ENCODE peak calls at places on chromosomes 1 and 21, in seven cellular contexts. W is GM12878, M is K562, C is HCT116, U is SK-N-SH, K is HepG2, D is H1. X is an unnamed sample.

GRCh38 chr21:34889537-34890257 is 159.4 kb downstream of the RUNX1 start:
- DNase-seq in W (no peak), M (peak), C (no peak), U (peak), K (peak), D (no peak), X (peak)

GRCh38 chr1:234149217-234149616 is 224.0 kb upstream of the COA6 start:
- DNase-seq in W (no peak), M (no peak), C (no peak), U (no peak), K (no peak), D (no peak), X (no peak)

GRCh38 chr1:151980287-151981177 is 13.1 kb downstream of the S100A10 start:
- DNase-seq in W (no peak), M (no peak), C (no peak), U (no peak), K (no peak), D (no peak), X (no peak)

GRCh38 chr21:35046880-35047229 is 2.2 kb downstream of the RUNX1 start:
- DNase-seq in W (no peak), M (no peak), C (no peak), U (no peak), K (peak), D (no peak), X (no peak)

GRCh38 chr21:16196521-16197208 is 466.9 kb downstream of the USP25 start:
- DNase-seq in W (no peak), M (no peak), C (no peak), U (no peak), K (no peak), D (no peak), X (no peak)

GRCh38 chr1:171252482-171252881 is 4.2 kb downstream of the FMO1 start:
- DNase-seq in W (peak), M (no peak), C (no peak), U (no peak), K (no peak), D (no peak), X (no peak)

GRCh38 chr1:229339520-229339919 is 3.3 kb downstream of the CCSAP start:
- DNase-seq in W (no peak), M (no peak), C (no peak), U (no peak), K (no peak), D (no peak), X (no peak)

GRCh38 chr1:6224733-6225132 is 11.0 kb downstream of the ICMT start:
- DNase-seq in W (no peak), M (no peak), C (no peak), U (no peak), K (no peak), D (no peak), X (no peak)

GRCh38 chr1:181767001-181767708 is 283.8 kb downstream of the CACNA1E start:
- DNase-seq in W (no peak), M (no peak), C (no peak), U (no peak), K (no peak), D (no peak), X (no peak)

GRCh38 chr1:181768930-181769280 is 285.6 kb downstream of the CACNA1E start:
- DNase-seq in W (no peak), M (no peak), C (no peak), U (no peak), K (no peak), D (no peak), X (no peak)

GRCh38 chr1:181768216-181768929 is 285.1 kb downstream of the CACNA1E start:
- DNase-seq in W (peak), M (no peak), C (no peak), U (no peak), K (no peak), D (no peak), X (no peak)

GRCh38 chr1:181763736-181764135 is 280.4 kb downstream of the CACNA1E start:
- DNase-seq in W (no peak), M (no peak), C (no peak), U (no peak), K (no peak), D (no peak), X (no peak)

GRCh38 chr1:181765627-181766026 is 282.3 kb downstream of the CACNA1E start:
- DNase-seq in W (no peak), M (no peak), C (no peak), U (no peak), K (no peak), D (no peak), X (no peak)
- TF ChIP-seq JUND in W (no peak), M (no peak), C (no peak), U (no peak), K (no peak), D (no peak), X (no peak)

GRCh38 chr1:22121421-22121911 is 21.4 kb downstream of the WNT4 start:
- DNase-seq in W (no peak), M (peak), C (no peak), U (peak), K (no peak), D (no peak), X (no peak)
- TF ChIP-seq JUND in W (no peak), M (peak), C (no peak), U (no peak), K (no peak), D (no peak), X (no peak)

DNA sequence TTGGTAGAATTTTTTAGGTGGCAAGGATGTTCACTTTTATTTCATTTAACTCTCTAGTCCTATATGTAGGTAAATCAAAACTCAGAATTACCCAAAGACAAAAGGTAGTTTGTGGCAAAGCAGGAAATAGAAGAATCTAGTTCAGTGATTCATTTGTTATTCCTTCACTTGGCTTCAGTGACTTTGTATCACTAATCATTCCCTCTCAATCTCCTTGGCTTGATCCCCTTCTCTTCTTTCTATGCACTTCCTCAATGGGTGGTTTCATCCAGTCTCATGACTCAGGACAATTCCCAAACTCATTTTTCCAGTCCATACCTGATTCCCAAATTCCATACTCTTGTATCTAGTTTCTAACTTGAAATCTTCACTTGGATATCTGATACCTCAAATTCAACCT is 64.9 kb downstream of the PRKACB start:
- DNase-seq in W (no peak), M (no peak), C (no peak), U (no peak), K (no peak), D (no peak), X (no peak)
- TF ChIP-seq JUND in W (no peak), M (no peak), C (no peak), U (no peak), K (no peak), D (no peak), X (no peak)

DNA sequence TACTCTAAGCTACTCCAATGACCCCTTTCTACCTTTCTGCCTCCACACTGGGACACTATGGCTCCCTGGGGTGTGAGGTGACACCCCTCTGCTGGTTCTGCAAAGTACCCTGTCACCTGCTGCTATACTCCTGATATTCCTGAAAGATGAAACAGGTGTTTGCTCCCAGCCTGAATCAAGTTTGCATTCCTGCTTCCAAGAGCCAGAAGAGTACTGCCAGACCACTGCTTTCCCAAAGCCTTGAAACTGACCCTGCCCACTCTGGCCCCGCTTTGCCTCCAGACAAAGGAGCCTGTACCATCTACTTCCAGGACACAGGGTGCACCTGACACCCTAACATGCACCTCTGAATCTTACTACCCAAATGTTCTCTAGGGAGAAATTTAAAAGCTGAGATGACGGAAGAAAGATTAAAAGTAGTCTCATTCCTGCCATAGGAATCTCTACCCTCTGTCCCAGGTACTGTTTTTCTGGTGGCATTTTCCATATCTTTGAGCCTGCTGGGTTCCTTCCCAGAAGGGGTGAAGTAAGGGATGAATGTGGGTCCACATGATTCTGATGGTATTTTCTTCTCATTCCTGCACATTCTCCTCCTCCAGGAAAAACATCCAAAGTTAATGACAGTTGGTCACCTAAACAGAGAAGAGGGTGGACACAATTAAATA is 70.3 kb upstream of the DUSP10 start:
- DNase-seq in W (no peak), M (no peak), C (no peak), U (no peak), K (no peak), D (no peak), X (no peak)
- TF ChIP-seq JUND in W (no peak), M (no peak), C (no peak), U (no peak), K (no peak), D (no peak), X (no peak)

DNA sequence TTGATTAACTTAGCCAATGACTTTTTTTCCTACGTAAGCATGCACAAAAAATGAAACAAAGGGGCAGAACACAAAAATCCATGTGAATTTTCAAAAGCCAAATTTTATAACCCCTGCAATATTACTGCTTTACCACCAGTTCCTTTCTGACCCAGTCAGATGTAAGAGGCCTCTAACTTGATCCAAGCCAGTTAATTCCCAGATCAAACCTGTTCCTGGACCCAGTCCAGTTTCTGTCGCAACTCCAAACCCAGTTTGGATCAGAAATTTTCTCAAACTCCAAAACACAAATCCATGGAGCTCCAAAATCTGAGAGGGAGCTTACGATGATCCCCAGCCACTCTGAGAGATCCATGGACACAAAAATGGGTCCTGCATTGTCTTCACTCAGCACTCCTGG is 7.8 kb upstream of the ZYG11A start:
- DNase-seq in W (no peak), M (no peak), C (no peak), U (no peak), K (no peak), D (no peak), X (no peak)
- TF ChIP-seq JUND in W (no peak), M (no peak), C (no peak), U (no peak), K (no peak), D (no peak), X (no peak)

DNA sequence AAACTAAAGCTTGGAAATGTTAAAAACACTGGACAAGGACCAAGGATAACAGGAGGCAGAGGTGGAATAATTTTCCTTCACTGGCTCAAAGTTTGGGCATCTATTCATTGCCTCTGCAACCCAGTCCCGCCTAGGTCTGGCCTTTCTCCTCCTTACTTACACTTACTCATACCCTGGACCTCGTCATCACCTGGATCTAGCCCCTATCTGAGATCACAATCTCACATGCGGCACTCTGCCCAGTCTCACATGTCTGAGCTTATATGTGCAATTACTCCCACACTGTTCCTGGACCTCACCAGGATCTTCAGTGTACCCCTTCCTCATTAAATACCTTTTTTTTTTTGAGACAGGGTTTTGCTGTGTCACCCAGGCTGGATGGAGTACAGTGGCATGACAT is 37.6 kb downstream of the NVL start:
- DNase-seq in W (no peak), M (no peak), C (no peak), U (no peak), K (no peak), D (no peak), X (no peak)
- TF ChIP-seq JUND in W (no peak), M (no peak), C (no peak), U (no peak), K (no peak), D (no peak), X (no peak)

X was measured in T47D.